ENCODE peak calls at places on chromosomes 5 and 9, in six cellular contexts. B is NCI-H774, O is activated T-cell treated with anti-CD3 and anti-CD28 coated beads for 1 hour, V is WTC11, E is astrocyte of the hippocampus, X is RPMI8226. Y is an unnamed sample.

GRCh38 chr5:154916874-154917273 is 21.1 kb downstream of the GEMIN5 start:
- DNase-seq in B (no peak), O (no peak), V (no peak), E (no peak), X (no peak), Y (no peak)

GRCh38 chr5:176436641-176437040 is 11.5 kb upstream of the FAF2 start:
- DNase-seq in B (no peak), O (no peak), V (no peak), E (no peak), X (peak), Y (peak)

GRCh38 chr5:65823820-65824445 is 101.9 kb downstream of the NLN start:
- DNase-seq in B (no peak), O (no peak), V (no peak), E (no peak), X (no peak), Y (no peak)

GRCh38 chr5:39526914-39527477 is 102.2 kb upstream of the DAB2 start:
- DNase-seq in B (no peak), O (no peak), V (no peak), E (no peak), X (no peak), Y (no peak)

GRCh38 chr5:172984244-172984953 is 828 bp downstream of the ATP6V0E1 start:
- DNase-seq in B (peak), O (peak), V (peak), E (peak), X (peak), Y (peak)

GRCh38 chr9:133160742-133161541 is 2.8 kb downstream of the GBGT1 start:
- DNase-seq in B (peak), O (no peak), V (peak), E (peak), X (peak), Y (peak)

GRCh38 chr5:160260006-160260775 is 30.9 kb downstream of the FABP6 start:
- DNase-seq in B (no peak), O (no peak), V (no peak), E (no peak), X (no peak), Y (peak)

GRCh38 chr5:2750758-2751464 is 566 bp downstream of the IRX2 start:
- DNase-seq in B (peak), O (no peak), V (no peak), E (no peak), X (no peak), Y (no peak)

GRCh38 chr5:6632931-6633468 is at the start of the genes NSUN2 and SRD5A1:
- DNase-seq in B (peak), O (peak), V (peak), E (peak), X (peak), Y (peak)

GRCh38 chr5:74862221-74862620 is 4.0 kb downstream of the FAM169A start:
- DNase-seq in B (no peak), O (no peak), V (no peak), E (no peak), X (no peak), Y (no peak)

GRCh38 chr9:127293314-127293713 is 28.7 kb downstream of the GARNL3 start:
- DNase-seq in B (no peak), O (no peak), V (no peak), E (no peak), X (no peak), Y (no peak)

GRCh38 chr9:30714389-30714788 is 1670.1 kb upstream of the ACO1 start:
- DNase-seq in B (no peak), O (no peak), V (no peak), E (no peak), X (no peak), Y (no peak)

GRCh38 chr5:140575309-140575708 is 10.7 kb downstream of the SLC35A4 start:
- DNase-seq in B (no peak), O (no peak), V (peak), E (peak), X (no peak), Y (peak)

Y was measured in amniotic epithelial cell.